ENCODE peak calls at places on chromosomes 5 and 9, in nine cellular contexts. U is GM23248; J is tibial artery; A is Panc1; Y is CD8-positive, alpha-beta T cell; G is OCI-LY7; K is CD4-positive, CD25-positive, alpha-beta regulatory T cell; S is effector memory CD4-positive, alpha-beta T cell; N is astrocyte. Z is an unnamed sample.

GRCh38 chr5:124474821-124475220 is 271.6 kb downstream of the ZNF608 start:
- DNase-seq in U (peak; percentile 8), S (no peak), A (no peak), J (no peak), Y (no peak), N (no peak), K (no peak), G (no peak), Z (no peak)

GRCh38 chr9:93577940-93578682 is 1.7 kb downstream of the PHF2 start:
- DNase-seq in S (no peak), Y (no peak), U (peak; percentile 56), K (no peak), J (no peak), G (peak; percentile 16), A (no peak), N (no peak), Z (no peak)

GRCh38 chr9:116141864-116142561 is 11.6 kb upstream of the PAPPA start:
- DNase-seq in U (peak; percentile 34), A (no peak), J (no peak), K (no peak), Y (no peak), N (peak; percentile 63), G (no peak), S (no peak), Z (no peak)

GRCh38 chr5:106418196-106418595 is 1252.5 kb downstream of the EFNA5 start:
- DNase-seq in G (no peak), S (no peak), U (no peak), K (no peak), A (no peak), J (no peak), Y (no peak), N (peak; percentile 70), Z (no peak)

GRCh38 chr9:99778308-99778707 is 43.4 kb upstream of the NR4A3 start:
- DNase-seq in U (peak; percentile 96), S (no peak), Y (no peak), A (no peak), N (peak; percentile 77), G (no peak), J (no peak), K (no peak), Z (no peak)

GRCh38 chr9:14687042-14687719 is 6.1 kb downstream of the ZDHHC21 start:
- DNase-seq in N (peak; percentile 91), J (no peak), U (peak; percentile 80), Y (no peak), S (no peak), G (no peak), K (no peak), A (no peak), Z (no peak)

GRCh38 chr9:133875131-133875530 is 117.0 kb downstream of the VAV2 start:
- DNase-seq in Y (no peak), A (no peak), S (no peak), J (no peak), G (no peak), N (no peak), U (no peak), K (no peak), Z (no peak)

GRCh38 chr9:81490605-81491331 is 198.6 kb downstream of the TLE1 start:
- DNase-seq in Y (no peak), U (peak; percentile 55), J (no peak), G (no peak), S (no peak), K (no peak), A (no peak), N (peak; percentile 96), Z (no peak)

GRCh38 chr5:133396187-133396621 is 216.1 kb downstream of the FSTL4 start:
- DNase-seq in K (no peak), U (no peak), Y (no peak), A (no peak), G (no peak), J (no peak), N (no peak), S (no peak), Z (no peak)

DNA sequence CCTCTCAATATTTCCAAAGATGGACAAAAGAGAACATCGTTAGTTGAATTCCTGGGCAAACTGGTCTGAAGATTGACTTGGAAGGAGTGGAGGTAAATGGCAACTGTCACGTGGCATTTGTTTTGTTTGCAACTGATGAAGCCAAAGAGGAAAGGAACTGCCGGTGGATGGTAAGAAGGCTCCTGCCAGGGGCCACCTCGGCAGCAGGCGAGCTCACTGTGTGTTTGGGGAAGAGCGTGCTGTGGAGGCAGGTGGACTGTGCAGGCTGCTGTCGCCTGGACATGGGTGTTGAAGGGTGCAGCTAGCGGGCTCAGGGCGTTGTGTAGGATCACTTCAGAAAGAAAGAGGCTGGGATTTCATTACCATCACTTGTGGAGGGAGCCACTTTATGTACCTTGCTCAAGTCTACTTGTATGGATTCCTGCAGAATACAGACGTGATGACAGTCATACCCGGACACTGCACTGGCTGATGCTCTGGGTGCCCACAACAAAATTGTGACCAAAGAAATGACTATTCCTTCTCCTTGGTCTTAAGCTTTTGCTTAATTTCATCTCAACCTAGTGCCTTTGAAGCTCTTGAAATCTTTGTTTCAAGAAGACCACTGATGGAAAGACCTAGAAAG is 72.7 kb downstream of the MAP1B start:
- DNase-seq in J (no peak), A (no peak), K (no peak), Y (no peak), S (no peak), G (no peak), U (peak; percentile 66), N (no peak), Z (no peak)
- H3K4me3 ChIP-seq in J (peak overlapping the region; percentile 44), A (no peak overlapping the region), K (no peak overlapping the region), Y (no peak overlapping the region), S (no peak overlapping the region), G (no peak overlapping the region), U (peak overlapping the region; percentile 73), N (peak overlapping the region; percentile 31), Z (no peak overlapping the region)

GRCh38 chr5:141338538-141339306 is at the start of gene PCDHGA2:
- DNase-seq in G (peak; percentile 46), U (peak; percentile 72), S (no peak), A (no peak), K (no peak), Y (no peak), J (no peak), N (peak; percentile 28), Z (no peak)
- H3K4me3 ChIP-seq in G (no peak within 1 kb of the TSS), U (peak within 1 kb of the TSS; percentile 69), S (no peak within 1 kb of the TSS), A (no peak within 1 kb of the TSS), K (no peak within 1 kb of the TSS), Y (no peak within 1 kb of the TSS), J (peak within 1 kb of the TSS; percentile 31), N (peak within 1 kb of the TSS; percentile 61), Z (no peak within 1 kb of the TSS)

GRCh38 chr9:122931851-122932199 is 513 bp upstream of the ZBTB26 start:
- DNase-seq in U (peak; percentile 63), K (no peak), J (no peak), S (no peak), N (no peak), Y (no peak), G (no peak), A (no peak), Z (no peak)

GRCh38 chr9:122930933-122931850 is at the start of gene ZBTB26:
- DNase-seq in G (peak; percentile 94), N (peak; percentile 82), J (peak; percentile 96), U (peak; percentile 97), K (peak; percentile 88), Y (peak; percentile 78), A (peak; percentile 63), S (peak; percentile 84), Z (peak; percentile 88)

GRCh38 chr9:122930541-122930932 is 775 bp downstream of the ZBTB26 start:
- DNase-seq in K (no peak), G (no peak), N (no peak), A (no peak), Y (no peak), U (peak; percentile 40), J (no peak), S (no peak), Z (no peak)

GRCh38 chr9:122923947-122924346 is 7.4 kb downstream of the ZBTB26 start:
- DNase-seq in S (no peak), G (peak; percentile 62), A (no peak), K (no peak), J (no peak), Y (no peak), N (no peak), U (no peak), Z (no peak)

DNA sequence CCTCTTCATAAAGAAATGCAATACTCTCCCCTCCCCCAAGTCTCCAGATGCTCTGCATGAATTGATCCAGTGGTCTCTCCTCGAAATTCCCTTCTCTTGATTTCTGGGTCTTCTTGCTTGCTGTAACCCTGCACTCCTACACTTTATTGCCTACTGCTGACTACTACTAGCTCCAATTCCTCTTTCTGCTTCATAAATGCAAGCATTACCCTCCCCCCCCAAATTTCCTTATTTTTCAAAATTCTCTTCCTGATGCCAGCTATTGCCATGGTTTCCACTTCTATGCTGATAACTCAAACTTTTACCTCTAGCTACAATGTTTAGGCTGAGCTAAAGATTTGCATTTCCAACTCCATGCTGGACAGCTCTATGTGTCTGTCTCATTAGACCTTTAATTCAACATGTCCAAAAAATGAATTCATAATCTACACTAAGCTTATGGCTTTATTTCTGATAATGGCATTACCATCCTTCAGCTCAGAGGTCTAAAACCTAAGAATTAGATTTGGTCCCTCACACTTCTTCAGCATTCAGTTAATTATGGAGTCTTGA is 1.4 kb downstream of the ZBTB26 start:
- DNase-seq in J (no peak), Y (no peak), U (no peak), G (no peak), A (no peak), K (no peak), S (no peak), N (no peak), Z (no peak)
- H3K4me3 ChIP-seq in J (no peak overlapping the region), Y (no peak overlapping the region), U (peak overlapping the region; percentile 93), G (peak overlapping the region; percentile 85), A (peak overlapping the region; percentile 92), K (peak overlapping the region; percentile 38), S (no peak overlapping the region), N (peak overlapping the region; percentile 97), Z (peak overlapping the region; percentile 80)

GRCh38 chr5:140870221-140871201 is 1.8 kb downstream of the PCDHA11 start:
- DNase-seq in N (no peak), G (no peak), U (no peak), Y (no peak), A (no peak), S (no peak), K (no peak), J (no peak), Z (no peak)

GRCh38 chr5:140869555-140869886 is 764 bp downstream of the PCDHA11 start:
- DNase-seq in U (no peak), G (peak; percentile 4), J (no peak), A (no peak), Y (no peak), S (no peak), N (no peak), K (no peak), Z (no peak)

DNA sequence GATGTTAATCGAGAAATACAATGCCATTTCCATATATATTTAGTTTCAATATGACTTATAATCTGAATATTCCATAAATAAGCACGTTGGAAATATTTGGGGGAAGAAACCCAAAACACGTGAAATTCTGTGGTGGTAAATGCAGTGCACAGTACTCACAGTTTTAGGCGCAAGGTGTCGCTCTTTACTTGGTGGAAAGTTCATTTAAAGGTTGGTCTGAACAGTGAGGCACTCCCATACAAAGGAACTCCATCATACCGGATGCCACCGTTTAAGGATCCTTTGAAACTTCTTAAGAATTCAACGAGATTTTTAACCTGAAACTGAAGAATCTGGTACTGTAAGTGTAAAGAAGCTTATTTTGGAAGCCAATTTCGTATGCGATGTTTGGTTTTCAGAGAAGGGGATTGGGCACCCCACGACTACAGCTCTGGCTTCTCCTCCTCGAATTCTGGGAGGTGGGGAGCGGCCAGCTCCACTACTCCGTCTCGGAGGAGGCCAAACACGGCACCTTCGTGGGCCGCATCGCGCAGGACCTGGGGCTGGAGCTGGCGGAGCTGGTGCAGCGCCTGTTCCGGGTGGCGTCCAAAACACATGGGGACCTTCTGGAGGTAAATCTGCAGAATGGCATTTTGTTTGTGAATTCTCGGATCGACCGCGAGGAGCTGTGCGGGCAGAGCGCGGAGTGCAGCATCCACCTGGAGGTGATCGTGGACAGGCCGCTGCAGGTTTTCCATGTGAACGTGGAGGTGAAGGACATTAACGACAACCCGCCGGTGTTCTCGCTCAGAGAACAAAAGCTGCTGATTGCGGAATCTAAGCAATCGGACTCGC is at the start of gene PCDHA11:
- DNase-seq in Y (no peak), N (no peak), G (no peak), U (peak; percentile 2), A (no peak), K (no peak), S (no peak), J (no peak), Z (no peak)
- H3K4me3 ChIP-seq in Y (no peak within 1 kb of the TSS), N (no peak within 1 kb of the TSS), G (no peak within 1 kb of the TSS), U (no peak within 1 kb of the TSS), A (no peak within 1 kb of the TSS), K (no peak within 1 kb of the TSS), S (no peak within 1 kb of the TSS), J (no peak within 1 kb of the TSS), Z (no peak within 1 kb of the TSS)

Z was measured in Jurkat, Clone E6-1.